ENCODE peak calls at places on chromosome X, in ten cellular contexts. One of them, this sample, is unnamed.

GRCh38 chrX:154774622-154775021 is 12.0 kb downstream of the DKC1 start:
- DNase-seq in lung: no peak
- DNase-seq in GM23248: no peak
- DNase-seq in transverse colon: no peak
- DNase-seq in endothelial cell of umbilical vein: no peak
- DNase-seq in tibial artery: no peak
- DNase-seq in CD8-positive, alpha-beta memory T cell: no peak
- DNase-seq in right lobe of liver: no peak
- DNase-seq in A549: no peak
- DNase-seq in kidney: no peak
- DNase-seq in this sample: no peak

GRCh38 chrX:40871385-40872082 is 136.2 kb upstream of the MED14 start:
- DNase-seq in CD8-positive, alpha-beta memory T cell: no peak
- DNase-seq in right lobe of liver: no peak
- DNase-seq in transverse colon: no peak
- DNase-seq in GM23248: peak; percentile 36
- DNase-seq in kidney: no peak
- DNase-seq in endothelial cell of umbilical vein: peak; percentile 52
- DNase-seq in tibial artery: no peak
- DNase-seq in lung: no peak
- DNase-seq in A549: no peak
- DNase-seq in this sample: no peak

GRCh38 chrX:100685284-100685996 is 41.4 kb downstream of the SRPX2 start:
- DNase-seq in transverse colon: peak; percentile 81
- DNase-seq in endothelial cell of umbilical vein: peak; percentile 84
- DNase-seq in tibial artery: peak; percentile 76
- DNase-seq in right lobe of liver: peak; percentile 56
- DNase-seq in GM23248: peak; percentile 74
- DNase-seq in lung: peak; percentile 70
- DNase-seq in kidney: no peak
- DNase-seq in CD8-positive, alpha-beta memory T cell: peak; percentile 17
- DNase-seq in A549: peak; percentile 78
- DNase-seq in this sample: peak; percentile 43

GRCh38 chrX:40090050-40090804 is 7.5 kb downstream of the BCOR start:
- DNase-seq in endothelial cell of umbilical vein: peak; percentile 8
- DNase-seq in A549: no peak
- DNase-seq in kidney: peak; percentile 84
- DNase-seq in transverse colon: peak; percentile 43
- DNase-seq in lung: no peak
- DNase-seq in CD8-positive, alpha-beta memory T cell: no peak
- DNase-seq in GM23248: peak; percentile 49
- DNase-seq in tibial artery: no peak
- DNase-seq in right lobe of liver: peak; percentile 51
- DNase-seq in this sample: no peak

GRCh38 chrX:41180194-41180902 is 95.1 kb downstream of the USP9X start:
- DNase-seq in A549: peak; percentile 73
- DNase-seq in lung: peak; percentile 38
- DNase-seq in kidney: no peak
- DNase-seq in GM23248: peak; percentile 61
- DNase-seq in CD8-positive, alpha-beta memory T cell: peak; percentile 5
- DNase-seq in transverse colon: peak; percentile 32
- DNase-seq in endothelial cell of umbilical vein: peak; percentile 66
- DNase-seq in tibial artery: peak; percentile 33
- DNase-seq in right lobe of liver: no peak
- DNase-seq in this sample: peak; percentile 37

GRCh38 chrX:139113682-139114081 is 402.2 kb upstream of the FGF13 start:
- DNase-seq in transverse colon: no peak
- DNase-seq in lung: no peak
- DNase-seq in tibial artery: no peak
- DNase-seq in A549: no peak
- DNase-seq in kidney: no peak
- DNase-seq in right lobe of liver: no peak
- DNase-seq in endothelial cell of umbilical vein: no peak
- DNase-seq in GM23248: peak; percentile 58
- DNase-seq in CD8-positive, alpha-beta memory T cell: no peak
- DNase-seq in this sample: no peak

GRCh38 chrX:45009371-45010000 is 136.5 kb downstream of the KDM6A start:
- DNase-seq in right lobe of liver: no peak
- DNase-seq in GM23248: peak; percentile 58
- DNase-seq in tibial artery: no peak
- DNase-seq in CD8-positive, alpha-beta memory T cell: no peak
- DNase-seq in lung: no peak
- DNase-seq in kidney: no peak
- DNase-seq in transverse colon: no peak
- DNase-seq in A549: peak; percentile 47
- DNase-seq in endothelial cell of umbilical vein: no peak
- DNase-seq in this sample: no peak

GRCh38 chrX:9534686-9535085 is 69.8 kb downstream of the TBL1X start:
- DNase-seq in lung: no peak
- DNase-seq in right lobe of liver: no peak
- DNase-seq in endothelial cell of umbilical vein: no peak
- DNase-seq in transverse colon: no peak
- DNase-seq in tibial artery: no peak
- DNase-seq in CD8-positive, alpha-beta memory T cell: no peak
- DNase-seq in A549: no peak
- DNase-seq in kidney: no peak
- DNase-seq in GM23248: peak; percentile 51
- DNase-seq in this sample: peak; percentile 20

GRCh38 chrX:15758140-15758539 is 20.1 kb downstream of the CA5B start:
- DNase-seq in CD8-positive, alpha-beta memory T cell: no peak
- DNase-seq in transverse colon: no peak
- DNase-seq in endothelial cell of umbilical vein: no peak
- DNase-seq in tibial artery: no peak
- DNase-seq in right lobe of liver: no peak
- DNase-seq in A549: no peak
- DNase-seq in GM23248: no peak
- DNase-seq in lung: no peak
- DNase-seq in kidney: no peak
- DNase-seq in this sample: no peak

GRCh38 chrX:39493168-39493567 is 604.6 kb downstream of the BCOR start:
- DNase-seq in CD8-positive, alpha-beta memory T cell: no peak
- DNase-seq in transverse colon: no peak
- DNase-seq in GM23248: no peak
- DNase-seq in right lobe of liver: no peak
- DNase-seq in endothelial cell of umbilical vein: no peak
- DNase-seq in tibial artery: no peak
- DNase-seq in A549: no peak
- DNase-seq in kidney: no peak
- DNase-seq in lung: no peak
- DNase-seq in this sample: no peak

GRCh38 chrX:154396948-154397887 is 959 bp upstream of the RPL10 start:
- DNase-seq in GM23248: peak; percentile 81
- DNase-seq in tibial artery: peak; percentile 75
- DNase-seq in endothelial cell of umbilical vein: peak; percentile 61
- DNase-seq in transverse colon: peak; percentile 83
- DNase-seq in lung: peak; percentile 80
- DNase-seq in kidney: peak; percentile 94
- DNase-seq in CD8-positive, alpha-beta memory T cell: peak; percentile 53
- DNase-seq in right lobe of liver: peak; percentile 82
- DNase-seq in A549: peak; percentile 82
- DNase-seq in this sample: no peak

GRCh38 chrX:107324493-107325310 is 118.3 kb downstream of the DNAAF6 start:
- DNase-seq in right lobe of liver: peak; percentile 33
- DNase-seq in CD8-positive, alpha-beta memory T cell: no peak
- DNase-seq in tibial artery: peak; percentile 21
- DNase-seq in kidney: peak; percentile 73
- DNase-seq in lung: no peak
- DNase-seq in endothelial cell of umbilical vein: peak; percentile 2
- DNase-seq in A549: peak; percentile 41
- DNase-seq in transverse colon: no peak
- DNase-seq in GM23248: peak; percentile 45
- DNase-seq in this sample: peak; percentile 0

GRCh38 chrX:26262121-26262523 is 46.2 kb downstream of the MAGEB5 start:
- DNase-seq in lung: no peak
- DNase-seq in endothelial cell of umbilical vein: peak; percentile 91
- DNase-seq in right lobe of liver: no peak
- DNase-seq in tibial artery: no peak
- DNase-seq in transverse colon: no peak
- DNase-seq in A549: peak; percentile 0
- DNase-seq in kidney: no peak
- DNase-seq in GM23248: no peak
- DNase-seq in CD8-positive, alpha-beta memory T cell: no peak
- DNase-seq in this sample: no peak

GRCh38 chrX:153651540-153652079 is 4.6 kb downstream of the DUSP9 start:
- DNase-seq in A549: peak; percentile 35
- DNase-seq in GM23248: peak; percentile 28
- DNase-seq in right lobe of liver: peak; percentile 18
- DNase-seq in lung: no peak
- DNase-seq in transverse colon: no peak
- DNase-seq in tibial artery: no peak
- DNase-seq in CD8-positive, alpha-beta memory T cell: no peak
- DNase-seq in endothelial cell of umbilical vein: no peak
- DNase-seq in kidney: peak; percentile 56
- DNase-seq in this sample: peak; percentile 28

GRCh38 chrX:136636121-136636520 is 11.8 kb upstream of the CD40LG start:
- DNase-seq in transverse colon: no peak
- DNase-seq in right lobe of liver: no peak
- DNase-seq in endothelial cell of umbilical vein: no peak
- DNase-seq in CD8-positive, alpha-beta memory T cell: no peak
- DNase-seq in tibial artery: no peak
- DNase-seq in GM23248: no peak
- DNase-seq in lung: no peak
- DNase-seq in kidney: no peak
- DNase-seq in A549: no peak
- DNase-seq in this sample: no peak

GRCh38 chrX:68647156-68647957 is at the start of gene STARD8:
- DNase-seq in GM23248: peak; percentile 72
- DNase-seq in CD8-positive, alpha-beta memory T cell: no peak
- DNase-seq in endothelial cell of umbilical vein: peak; percentile 57
- DNase-seq in right lobe of liver: peak; percentile 49
- DNase-seq in A549: peak; percentile 72
- DNase-seq in transverse colon: no peak
- DNase-seq in tibial artery: no peak
- DNase-seq in lung: no peak
- DNase-seq in kidney: peak; percentile 81
- DNase-seq in this sample: peak; percentile 74
- H3K4me3 ChIP-seq in GM23248: peak within 1 kb of the TSS; percentile 67
- H3K4me3 ChIP-seq in CD8-positive, alpha-beta memory T cell: no peak within 1 kb of the TSS
- H3K4me3 ChIP-seq in endothelial cell of umbilical vein: peak within 1 kb of the TSS; percentile 59
- H3K4me3 ChIP-seq in right lobe of liver: peak within 1 kb of the TSS; percentile 25
- H3K4me3 ChIP-seq in A549: peak within 1 kb of the TSS; percentile 46
- H3K4me3 ChIP-seq in transverse colon: no peak within 1 kb of the TSS
- H3K4me3 ChIP-seq in tibial artery: peak within 1 kb of the TSS; percentile 37
- H3K4me3 ChIP-seq in lung: no peak within 1 kb of the TSS
- H3K4me3 ChIP-seq in kidney: no peak within 1 kb of the TSS
- H3K4me3 ChIP-seq in this sample: peak within 1 kb of the TSS; percentile 43

DNA sequence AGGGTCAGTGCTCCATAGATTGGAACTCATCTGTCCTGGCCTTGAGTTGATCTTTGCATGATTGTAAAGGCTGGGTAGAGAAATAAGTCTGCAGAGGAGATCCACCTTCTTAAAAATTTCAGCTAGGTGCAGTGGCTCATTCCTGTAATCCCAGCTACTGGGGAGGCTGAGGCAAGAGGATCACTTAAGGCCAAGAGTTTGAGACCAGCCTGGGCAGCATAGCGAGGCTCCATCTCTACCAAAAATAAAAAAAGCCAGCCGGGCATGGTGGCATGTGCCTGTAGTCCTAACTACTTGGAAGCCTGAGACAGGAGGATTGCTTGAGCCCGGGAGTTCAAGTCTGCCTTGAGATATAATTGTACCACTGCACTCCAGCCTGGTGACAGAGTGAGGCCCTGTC is 476 bp upstream of the CXCR3 start:
- DNase-seq in right lobe of liver: no peak
- DNase-seq in GM23248: no peak
- DNase-seq in lung: no peak
- DNase-seq in A549: no peak
- DNase-seq in transverse colon: no peak
- DNase-seq in tibial artery: no peak
- DNase-seq in endothelial cell of umbilical vein: no peak
- DNase-seq in CD8-positive, alpha-beta memory T cell: no peak
- DNase-seq in kidney: no peak
- DNase-seq in this sample: no peak
- H3K4me1 ChIP-seq in right lobe of liver: no peaks in the 10 kb centered on the region
- H3K4me1 ChIP-seq in GM23248: peaks cover 11% of the 10 kb centered on the region
- H3K4me1 ChIP-seq in lung: no peaks in the 10 kb centered on the region
- H3K4me1 ChIP-seq in A549: no peaks in the 10 kb centered on the region
- H3K4me1 ChIP-seq in transverse colon: peaks cover 42% of the 10 kb centered on the region
- H3K4me1 ChIP-seq in tibial artery: peaks cover 6% of the 10 kb centered on the region
- H3K4me1 ChIP-seq in endothelial cell of umbilical vein: peaks cover 11% of the 10 kb centered on the region
- H3K4me1 ChIP-seq in CD8-positive, alpha-beta memory T cell: peaks cover 51% of the 10 kb centered on the region
- H3K4me1 ChIP-seq in kidney: peaks cover 9% of the 10 kb centered on the region
- H3K4me1 ChIP-seq in this sample: no peaks in the 10 kb centered on the region

DNA sequence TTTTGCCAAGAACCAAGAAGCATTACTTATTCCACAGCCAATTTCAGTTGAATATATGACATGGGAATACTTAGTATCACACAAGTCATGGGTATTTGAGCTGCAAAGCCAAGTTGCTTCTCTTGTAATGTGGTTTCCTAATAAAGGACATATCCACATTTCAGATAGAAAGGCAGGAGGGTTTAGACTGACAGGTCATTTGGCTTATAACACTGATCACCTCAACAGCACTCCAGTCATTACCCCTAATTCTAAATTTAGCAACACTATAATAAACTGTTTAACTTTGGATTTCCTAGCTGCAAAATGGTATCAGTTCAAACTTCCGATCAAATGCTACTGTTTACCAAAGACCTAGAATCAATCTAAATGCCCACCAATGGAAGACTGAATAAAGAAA is 114.0 kb upstream of the FTHL17 start:
- DNase-seq in endothelial cell of umbilical vein: no peak
- DNase-seq in tibial artery: no peak
- DNase-seq in right lobe of liver: no peak
- DNase-seq in GM23248: no peak
- DNase-seq in A549: no peak
- DNase-seq in transverse colon: no peak
- DNase-seq in kidney: no peak
- DNase-seq in lung: no peak
- DNase-seq in CD8-positive, alpha-beta memory T cell: no peak
- DNase-seq in this sample: no peak
- H3K27ac ChIP-seq in endothelial cell of umbilical vein: no peak overlapping the region
- H3K27ac ChIP-seq in tibial artery: no peak overlapping the region
- H3K27ac ChIP-seq in right lobe of liver: no peak overlapping the region
- H3K27ac ChIP-seq in GM23248: no peak overlapping the region
- H3K27ac ChIP-seq in A549: no peak overlapping the region
- H3K27ac ChIP-seq in transverse colon: no peak overlapping the region
- H3K27ac ChIP-seq in kidney: no peak overlapping the region
- H3K27ac ChIP-seq in lung: no peak overlapping the region
- H3K27ac ChIP-seq in CD8-positive, alpha-beta memory T cell: no peak overlapping the region
- H3K27ac ChIP-seq in this sample: no peak overlapping the region

GRCh38 chrX:68077378-68077777 is 355.9 kb downstream of the OPHN1 start:
- DNase-seq in lung: no peak
- DNase-seq in GM23248: no peak
- DNase-seq in transverse colon: no peak
- DNase-seq in endothelial cell of umbilical vein: no peak
- DNase-seq in CD8-positive, alpha-beta memory T cell: no peak
- DNase-seq in right lobe of liver: no peak
- DNase-seq in kidney: no peak
- DNase-seq in A549: no peak
- DNase-seq in tibial artery: no peak
- DNase-seq in this sample: no peak

DNA sequence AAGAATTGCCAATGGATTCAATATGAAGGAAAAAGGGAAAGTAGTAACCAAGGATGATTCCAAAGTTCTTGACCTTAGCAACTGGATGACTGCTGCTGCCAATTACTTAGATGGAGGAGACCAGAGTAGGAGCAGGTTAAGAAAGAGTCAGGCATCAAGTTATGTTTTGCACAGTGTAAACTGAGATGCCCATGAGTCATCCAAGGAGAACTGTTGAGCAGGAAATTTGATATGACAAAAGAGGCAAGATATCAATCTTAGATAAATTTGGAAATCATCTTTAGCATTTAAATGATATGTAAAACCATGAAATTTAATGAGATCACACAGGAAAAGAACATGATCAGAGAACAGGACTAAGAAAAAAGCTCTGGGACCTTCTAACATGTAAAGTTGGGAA is 361.3 kb downstream of the OPHN1 start:
- DNase-seq in GM23248: no peak
- DNase-seq in lung: no peak
- DNase-seq in tibial artery: no peak
- DNase-seq in A549: no peak
- DNase-seq in kidney: no peak
- DNase-seq in right lobe of liver: no peak
- DNase-seq in endothelial cell of umbilical vein: peak; percentile 9
- DNase-seq in transverse colon: no peak
- DNase-seq in CD8-positive, alpha-beta memory T cell: no peak
- DNase-seq in this sample: no peak
- H3K4me3 ChIP-seq in GM23248: no peak overlapping the region
- H3K4me3 ChIP-seq in lung: no peak overlapping the region
- H3K4me3 ChIP-seq in tibial artery: no peak overlapping the region
- H3K4me3 ChIP-seq in A549: no peak overlapping the region
- H3K4me3 ChIP-seq in kidney: no peak overlapping the region
- H3K4me3 ChIP-seq in right lobe of liver: no peak overlapping the region
- H3K4me3 ChIP-seq in endothelial cell of umbilical vein: no peak overlapping the region
- H3K4me3 ChIP-seq in transverse colon: no peak overlapping the region
- H3K4me3 ChIP-seq in CD8-positive, alpha-beta memory T cell: no peak overlapping the region
- H3K4me3 ChIP-seq in this sample: no peak overlapping the region